ENCODE peak calls at places on chromosomes 1 and 21, in eight cellular contexts. Q is cardiac fibroblast; T is CD4-positive, alpha-beta memory T cell; J is stomach; I is IMR-90; R is tibial artery; M is fibroblast of mammary gland; A is small intestine. Z is an unnamed sample.

GRCh38 chr1:221187174-221187573 is 307.9 kb downstream of the HLX start:
- DNase-seq in A (no peak), M (peak), J (no peak), I (peak), Q (no peak), T (no peak), R (no peak), Z (no peak)

GRCh38 chr1:110555807-110556470 is 37.0 kb upstream of the KCNA10 start:
- DNase-seq in R (peak), A (no peak), M (no peak), I (no peak), J (no peak), Q (peak), T (no peak), Z (no peak)

GRCh38 chr1:47995306-47996050 is 1.7 kb downstream of the TRABD2B start:
- DNase-seq in M (no peak), I (no peak), A (no peak), T (no peak), J (no peak), R (no peak), Q (no peak), Z (no peak)

GRCh38 chr21:33199516-33200217 is 30.1 kb upstream of the IFNAR2 start:
- DNase-seq in I (peak), M (peak), A (peak), T (peak), Q (peak), R (peak), J (peak), Z (peak)

GRCh38 chr1:238789916-238790667 is 596.3 kb upstream of the CHRM3 start:
- DNase-seq in J (no peak), R (no peak), Q (no peak), M (no peak), A (no peak), T (no peak), I (no peak), Z (no peak)

GRCh38 chr1:196678510-196678884 is 26.7 kb downstream of the CFH start:
- DNase-seq in A (no peak), I (peak), M (peak), R (no peak), J (no peak), T (no peak), Q (peak), Z (no peak)

GRCh38 chr1:103448560-103448959 is 76.9 kb upstream of the RNPC3 start:
- DNase-seq in R (no peak), Q (no peak), I (no peak), A (no peak), M (no peak), J (no peak), T (no peak), Z (peak)

GRCh38 chr1:225878282-225878681 is 3.9 kb downstream of the TMEM63A start:
- DNase-seq in M (no peak), A (peak), R (no peak), T (no peak), Q (no peak), I (no peak), J (no peak), Z (no peak)

GRCh38 chr1:109628540-109629321 is 9.1 kb downstream of the AMPD2 start:
- DNase-seq in R (no peak), I (peak), J (no peak), A (no peak), M (peak), T (no peak), Q (no peak), Z (no peak)

GRCh38 chr1:173527151-173527826 is 50.2 kb downstream of the PRDX6 start:
- DNase-seq in A (no peak), I (no peak), M (peak), R (peak), T (no peak), Q (peak), J (no peak), Z (no peak)

GRCh38 chr1:87805661-87806376 is 477.1 kb downstream of the LMO4 start:
- DNase-seq in I (peak), J (no peak), T (no peak), A (peak), Q (peak), R (no peak), M (peak), Z (no peak)

GRCh38 chr1:153535664-153536585 is at the start of gene S100A6:
- DNase-seq in I (peak), T (peak), Q (peak), R (peak), J (peak), A (peak), M (peak), Z (peak)

DNA sequence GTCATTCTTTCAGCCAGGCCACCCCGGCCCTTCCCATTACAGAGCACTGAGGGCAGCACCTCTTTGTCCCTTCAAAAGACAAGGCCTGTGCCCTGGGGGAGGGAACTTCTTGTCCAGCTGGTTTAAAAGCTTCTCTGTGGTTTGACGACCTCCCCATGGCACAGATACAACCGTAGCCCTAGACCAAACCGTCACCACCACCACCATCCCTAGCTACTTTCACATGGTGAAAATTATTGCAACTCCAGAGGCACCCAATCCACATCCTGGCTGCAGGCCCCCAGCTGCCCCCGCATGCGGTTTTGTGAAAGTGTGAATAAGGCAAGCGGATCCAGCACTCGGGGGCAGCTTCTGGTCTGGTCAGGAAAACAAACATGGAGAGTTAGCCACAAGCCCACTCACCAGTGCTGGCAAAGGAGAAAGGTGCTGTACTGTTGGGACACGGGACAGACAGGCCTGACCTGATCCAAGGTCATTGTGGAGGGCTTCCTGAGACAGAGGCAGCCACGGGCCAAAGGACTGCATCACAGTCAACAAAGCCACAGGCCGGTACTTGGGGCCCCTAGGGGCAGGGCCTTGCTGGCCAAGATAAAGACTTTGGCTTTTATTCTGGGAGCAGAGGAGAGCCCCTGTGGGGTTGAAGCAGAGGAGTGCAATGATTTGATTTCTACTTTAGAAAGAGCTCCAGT is 31.2 kb downstream of the CDCA8 start:
- DNase-seq in I (no peak), M (peak), J (no peak), Q (peak), T (no peak), R (no peak), A (no peak), Z (no peak)
- H3K4me3 ChIP-seq in I (no peak), M (no peak), J (no peak), Q (no peak), T (no peak), R (no peak), A (no peak), Z (no peak)

GRCh38 chr1:156114919-156115513 is 505 bp downstream of the LMNA start:
- DNase-seq in T (no peak), A (no peak), I (no peak), R (peak), Q (no peak), M (no peak), J (peak), Z (peak)

GRCh38 chr1:156115514-156116374 is 1.2 kb downstream of the LMNA start:
- DNase-seq in M (peak), A (peak), J (peak), T (no peak), Q (peak), I (peak), R (peak), Z (no peak)

GRCh38 chr1:156119503-156120209 is 5.1 kb downstream of the LMNA start:
- DNase-seq in J (no peak), M (peak), Q (peak), T (peak), A (peak), R (peak), I (peak), Z (peak)

GRCh38 chr1:156118175-156118868 is 3.8 kb downstream of the LMNA start:
- DNase-seq in T (no peak), Q (no peak), J (peak), M (no peak), A (peak), I (no peak), R (peak), Z (no peak)

DNA sequence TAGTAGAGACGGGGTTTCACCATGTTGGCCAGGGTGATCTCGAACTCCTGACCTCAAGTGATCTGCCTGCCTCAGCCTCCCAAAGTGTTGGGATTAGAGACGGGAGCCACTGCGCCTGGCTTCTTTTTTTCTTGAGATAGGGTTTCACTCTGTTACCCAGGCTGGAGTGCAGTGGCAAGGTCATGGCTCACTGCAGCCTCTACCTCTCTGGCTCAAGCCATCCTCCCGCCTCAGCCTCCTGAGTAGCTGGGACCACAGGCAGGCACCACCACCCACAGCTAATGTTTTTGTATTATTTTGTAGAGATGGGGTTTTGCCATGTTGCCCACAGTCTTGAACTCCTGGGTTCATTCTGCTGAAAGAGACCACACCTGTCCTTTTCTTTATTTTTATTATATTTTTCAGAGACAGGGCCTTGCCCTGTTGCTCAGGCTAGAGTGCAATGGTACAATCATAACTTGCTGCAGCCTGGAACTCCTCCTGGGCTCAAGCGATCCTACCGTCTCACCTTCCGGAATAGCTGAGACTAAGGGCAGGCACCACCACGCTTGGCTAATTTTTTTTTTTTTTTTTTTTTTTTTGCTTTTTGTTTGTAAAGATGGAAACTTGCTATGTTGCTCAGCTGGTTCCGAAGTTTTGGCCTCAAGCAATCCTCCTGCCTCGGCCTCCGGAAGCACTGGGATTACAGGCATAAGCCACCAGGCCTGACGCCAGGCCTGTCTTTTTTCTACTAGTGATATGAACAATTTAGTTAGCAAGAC is 3.1 kb downstream of the LMNA start:
- DNase-seq in J (no peak), R (no peak), I (no peak), T (peak), M (peak), Q (no peak), A (no peak), Z (no peak)
- H3K4me3 ChIP-seq in J (peak), R (peak), I (peak), T (no peak), M (peak), Q (peak), A (peak), Z (no peak)

GRCh38 chr1:93778457-93778856 is 96.8 kb upstream of the BCAR3 start:
- DNase-seq in Q (no peak), I (no peak), J (no peak), M (no peak), A (no peak), T (no peak), R (no peak), Z (no peak)

GRCh38 chr1:93777255-93777654 is 95.6 kb upstream of the BCAR3 start:
- DNase-seq in A (no peak), M (no peak), R (no peak), J (no peak), T (no peak), I (no peak), Q (no peak), Z (no peak)

GRCh38 chr1:93774707-93775106 is 93.1 kb upstream of the BCAR3 start:
- DNase-seq in M (no peak), A (no peak), T (no peak), R (no peak), I (peak), J (no peak), Q (no peak), Z (no peak)

GRCh38 chr1:93775224-93775623 is 93.6 kb upstream of the BCAR3 start:
- DNase-seq in A (no peak), Q (no peak), T (no peak), M (no peak), I (no peak), R (no peak), J (no peak), Z (no peak)

DNA sequence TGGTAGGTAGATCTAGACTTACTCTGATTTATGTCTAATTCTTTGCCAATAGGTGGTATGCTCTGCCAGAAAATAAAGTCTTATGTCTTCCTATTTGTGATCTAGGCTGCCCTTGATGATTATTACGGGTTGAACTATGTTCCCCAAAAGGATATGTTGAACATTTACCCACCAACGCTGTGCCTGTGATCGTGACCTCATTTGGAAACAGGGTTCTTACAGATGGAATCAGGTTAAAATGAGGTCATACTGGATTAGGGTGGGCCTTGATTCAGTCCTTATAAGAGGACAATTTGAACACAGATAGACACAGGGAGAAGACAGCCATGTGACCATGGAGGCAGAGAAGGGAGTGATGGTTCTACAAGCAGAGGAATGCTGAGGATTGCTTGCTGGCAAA is 95.1 kb upstream of the BCAR3 start:
- DNase-seq in T (no peak), Q (no peak), M (no peak), A (no peak), R (no peak), I (no peak), J (no peak), Z (no peak)
- H3K4me3 ChIP-seq in T (no peak), Q (no peak), M (no peak), A (no peak), R (no peak), I (no peak), J (no peak), Z (no peak)

DNA sequence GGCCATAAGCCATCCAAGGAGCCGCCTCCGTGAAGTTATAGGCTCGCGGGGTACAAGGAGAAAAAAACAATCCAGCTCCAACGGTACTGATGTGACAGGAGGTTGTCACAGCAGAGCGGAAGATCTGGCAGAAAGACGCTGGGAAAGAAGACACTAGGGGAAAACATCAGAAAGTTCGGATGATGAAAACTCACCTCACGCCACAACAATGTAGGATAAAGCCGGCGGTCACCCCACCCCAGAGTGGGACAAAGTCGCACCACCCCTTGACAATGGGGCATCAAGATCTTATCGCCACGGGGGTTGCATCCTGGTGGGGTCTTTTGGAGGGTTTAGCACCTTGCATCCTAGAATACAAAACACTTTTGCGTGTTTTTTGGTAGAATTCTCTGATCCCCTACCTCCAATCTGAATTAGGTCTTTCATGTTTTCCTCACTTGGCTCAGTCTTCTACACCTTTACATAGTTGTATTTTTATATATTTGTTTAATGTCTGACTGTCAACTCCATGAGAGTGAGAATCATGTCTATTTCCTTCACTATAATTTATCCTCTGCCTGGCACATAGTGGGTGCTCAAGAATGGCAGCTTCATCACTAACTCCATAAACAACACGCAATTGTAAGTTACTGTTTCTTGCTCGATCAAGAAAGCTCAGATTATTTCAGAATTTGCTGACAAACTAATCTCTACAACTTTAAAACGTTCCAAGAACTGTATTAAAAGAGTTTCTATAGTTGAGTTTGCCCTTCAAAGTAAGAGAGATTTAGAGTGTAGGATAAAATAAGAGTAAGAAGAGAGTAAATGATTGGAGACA is 611 bp upstream of the ZSWIM5 start:
- DNase-seq in R (no peak), Q (no peak), T (no peak), M (no peak), A (no peak), I (no peak), J (no peak), Z (no peak)
- H3K4me3 ChIP-seq in R (peak), Q (peak), T (peak), M (peak), A (peak), I (peak), J (peak), Z (peak)

GRCh38 chr1:6578624-6579373 is 995 bp upstream of the ZBTB48 start:
- DNase-seq in I (no peak), J (no peak), M (no peak), T (no peak), A (no peak), R (no peak), Q (no peak), Z (no peak)
- H3K4me3 ChIP-seq in I (no peak), J (peak), M (no peak), T (no peak), A (no peak), R (peak), Q (no peak), Z (no peak)

GRCh38 chr21:38500073-38500472 is 1.8 kb upstream of the ERG start:
- DNase-seq in M (no peak), I (no peak), Q (no peak), A (no peak), T (no peak), R (no peak), J (no peak), Z (no peak)

GRCh38 chr21:38504056-38504455 is 5.8 kb upstream of the ERG start:
- DNase-seq in Q (peak), M (no peak), J (no peak), R (no peak), I (no peak), A (no peak), T (no peak), Z (no peak)

GRCh38 chr21:38506606-38507331 is 8.5 kb upstream of the ERG start:
- DNase-seq in Q (no peak), T (no peak), R (no peak), I (no peak), J (no peak), M (no peak), A (peak), Z (no peak)

GRCh38 chr21:38505654-38506523 is 7.6 kb upstream of the ERG start:
- DNase-seq in J (no peak), R (no peak), A (peak), Q (peak), T (no peak), M (peak), I (peak), Z (peak)

GRCh38 chr21:38503588-38503987 is 5.3 kb upstream of the ERG start:
- DNase-seq in R (peak), T (no peak), A (no peak), M (peak), Q (peak), J (no peak), I (peak), Z (no peak)
- H3K4me3 ChIP-seq in R (peak), T (no peak), A (no peak), M (no peak), Q (no peak), J (no peak), I (no peak), Z (no peak)

GRCh38 chr1:198933506-198933905 is 294.7 kb downstream of the PTPRC start:
- DNase-seq in M (no peak), T (no peak), J (no peak), A (no peak), I (no peak), Q (no peak), R (no peak), Z (no peak)
- H3K4me3 ChIP-seq in M (no peak), T (no peak), J (no peak), A (no peak), I (peak), Q (no peak), R (no peak), Z (no peak)

GRCh38 chr1:39407889-39408640 is 83.4 kb upstream of the BMP8A start:
- DNase-seq in Q (no peak), T (no peak), A (peak), M (no peak), I (no peak), J (no peak), R (no peak), Z (no peak)

GRCh38 chr1:39409055-39409816 is 82.2 kb upstream of the BMP8A start:
- DNase-seq in A (peak), J (peak), R (peak), M (peak), T (peak), Q (peak), I (peak), Z (no peak)

GRCh38 chr1:39406533-39407478 is 84.6 kb upstream of the BMP8A start:
- DNase-seq in I (peak), J (no peak), M (peak), R (no peak), T (no peak), A (no peak), Q (peak), Z (no peak)

GRCh38 chr1:39407496-39407888 is 83.9 kb upstream of the BMP8A start:
- DNase-seq in R (no peak), T (no peak), Q (no peak), A (no peak), M (no peak), J (no peak), I (no peak), Z (no peak)

GRCh38 chr1:39408641-39409054 is 82.8 kb upstream of the BMP8A start:
- DNase-seq in R (peak), J (peak), A (peak), T (peak), I (peak), Q (peak), M (peak), Z (peak)
- H3K4me3 ChIP-seq in R (peak), J (peak), A (peak), T (no peak), I (peak), Q (peak), M (peak), Z (peak)

DNA sequence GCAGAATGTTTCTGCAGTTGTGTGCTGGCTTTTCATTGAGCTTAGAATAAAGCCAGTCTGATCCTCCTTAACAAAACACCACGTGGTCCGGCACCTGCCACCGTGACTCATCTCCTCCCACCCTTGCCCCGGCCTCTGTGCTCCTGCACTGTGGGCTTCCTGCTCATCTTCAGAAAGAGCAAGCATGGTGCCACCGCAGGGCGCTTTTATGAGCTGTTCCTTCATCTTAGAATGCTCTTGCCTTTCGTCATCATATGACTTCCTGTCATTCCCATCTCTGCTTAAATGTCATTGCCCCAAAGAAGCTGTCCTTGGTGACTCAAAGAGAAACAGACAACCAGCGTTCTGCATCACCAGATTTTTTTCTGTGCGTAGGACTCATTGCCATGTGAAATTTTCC is 117.8 kb downstream of the HHAT start:
- DNase-seq in A (peak), I (peak), T (peak), M (peak), Q (no peak), R (no peak), J (no peak), Z (peak)
- H3K4me3 ChIP-seq in A (no peak), I (no peak), T (no peak), M (no peak), Q (no peak), R (no peak), J (no peak), Z (no peak)